ENCODE peak calls at places on chromosomes 5 and 9, in five cellular contexts. E, Q, V, H and K are unnamed samples.

GRCh38 chr9:117414220-117414905 is 494 bp downstream of the ASTN2 start:
- DNase-seq in E (no peak), Q (peak; percentile 53), V (no peak), H (peak; percentile 15), K (no peak)

GRCh38 chr5:144135113-144135762 is 35.2 kb downstream of the YIPF5 start:
- DNase-seq in E (no peak), Q (no peak), V (no peak), H (no peak), K (no peak)

GRCh38 chr5:25851301-25851700 is 1187.1 kb downstream of the CDH9 start:
- DNase-seq in E (no peak), Q (no peak), V (no peak), H (no peak), K (no peak)

GRCh38 chr9:87138128-87139040 is 191.1 kb upstream of the GAS1 start:
- DNase-seq in E (no peak), Q (no peak), V (no peak), H (no peak), K (no peak)

GRCh38 chr9:69943146-69943545 is 100.5 kb upstream of the MAMDC2 start:
- DNase-seq in E (no peak), Q (no peak), V (no peak), H (no peak), K (no peak)

GRCh38 chr9:135980926-135981630 is 19.9 kb upstream of the UBAC1 start:
- DNase-seq in E (no peak), Q (no peak), V (no peak), H (no peak), K (no peak)

GRCh38 chr9:107735821-107736220 is 246.3 kb upstream of the KLF4 start:
- DNase-seq in E (no peak), Q (no peak), V (no peak), H (no peak), K (no peak)

GRCh38 chr5:98588225-98588624 is 185.2 kb upstream of the RGMB start:
- DNase-seq in E (no peak), Q (no peak), V (no peak), H (peak; percentile 11), K (no peak)

GRCh38 chr5:10457682-10458574 is 16.2 kb downstream of the ROPN1L start:
- DNase-seq in E (no peak), Q (no peak), V (no peak), H (no peak), K (no peak)

GRCh38 chr5:139470821-139471300 is at the start of gene SMIM33:
- DNase-seq in E (no peak), Q (no peak), V (no peak), H (no peak), K (no peak)

GRCh38 chr5:135843571-135844337 is 9.3 kb downstream of the SLC25A48 start:
- DNase-seq in E (no peak), Q (peak; percentile 16), V (no peak), H (no peak), K (no peak)

GRCh38 chr5:178078197-178078995 is 34.9 kb upstream of the N4BP3 start:
- DNase-seq in E (no peak), Q (no peak), V (peak; percentile 85), H (peak; percentile 93), K (peak; percentile 77)

GRCh38 chr5:171579849-171580505 is 160.5 kb downstream of the FGF18 start:
- DNase-seq in E (no peak), Q (no peak), V (no peak), H (no peak), K (no peak)

GRCh38 chr5:119048246-119048645 is 22.6 kb upstream of the DMXL1 start:
- DNase-seq in E (no peak), Q (no peak), V (no peak), H (no peak), K (no peak)

GRCh38 chr9:134910146-134910545 is 7.6 kb downstream of the FCN1 start:
- DNase-seq in E (no peak), Q (no peak), V (no peak), H (no peak), K (no peak)

GRCh38 chr9:96027271-96028131 is 152.0 kb downstream of the ERCC6L2 start:
- DNase-seq in E (no peak), Q (no peak), V (no peak), H (no peak), K (no peak)

GRCh38 chr9:94874316-94874715 is 147.8 kb downstream of the AOPEP start:
- DNase-seq in E (no peak), Q (no peak), V (no peak), H (peak; percentile 59), K (peak; percentile 86)

GRCh38 chr5:124451721-124452383 is 294.6 kb downstream of the ZNF608 start:
- DNase-seq in E (no peak), Q (no peak), V (no peak), H (no peak), K (no peak)

GRCh38 chr5:153802419-153802818 is 236.3 kb downstream of the FAM114A2 start:
- DNase-seq in E (no peak), Q (no peak), V (no peak), H (no peak), K (no peak)

GRCh38 chr9:35566417-35566816 is 38.6 kb upstream of the TESK1 start:
- DNase-seq in E (no peak), Q (no peak), V (no peak), H (peak; percentile 81), K (peak; percentile 53)

GRCh38 chr5:157563373-157564148 is 12.0 kb downstream of the ADAM19 start:
- DNase-seq in E (no peak), Q (no peak), V (peak; percentile 54), H (peak; percentile 91), K (no peak)

GRCh38 chr5:9861664-9862256 is 231.6 kb upstream of the TAS2R1 start:
- DNase-seq in E (no peak), Q (no peak), V (no peak), H (peak; percentile 74), K (no peak)

GRCh38 chr5:35803221-35803651 is 53.5 kb upstream of the IL7R start:
- DNase-seq in E (no peak), Q (peak; percentile 25), V (peak; percentile 29), H (peak; percentile 90), K (peak; percentile 49)

GRCh38 chr5:168579987-168580508 is 880 bp upstream of the PANK3 start:
- DNase-seq in E (no peak), Q (no peak), V (no peak), H (no peak), K (no peak)

GRCh38 chr5:142059304-142059940 is 46.6 kb upstream of the GNPDA1 start:
- DNase-seq in E (no peak), Q (peak; percentile 69), V (no peak), H (peak; percentile 37), K (peak; percentile 44)

GRCh38 chr5:159877894-159878448 is 38.3 kb upstream of the ADRA1B start:
- DNase-seq in E (no peak), Q (peak; percentile 10), V (no peak), H (no peak), K (no peak)

GRCh38 chr9:93684161-93684765 is 107.9 kb downstream of the PHF2 start:
- DNase-seq in E (no peak), Q (no peak), V (no peak), H (no peak), K (no peak)

GRCh38 chr5:79800979-79801827 is 111.6 kb downstream of the CMYA5 start:
- DNase-seq in E (no peak), Q (no peak), V (no peak), H (no peak), K (no peak)

GRCh38 chr5:179817071-179817840 is 3.4 kb upstream of the SQSTM1 start:
- DNase-seq in E (no peak), Q (no peak), V (no peak), H (no peak), K (no peak)

GRCh38 chr9:132166599-132166998 is 4.7 kb downstream of the NTNG2 start:
- DNase-seq in E (no peak), Q (no peak), V (no peak), H (no peak), K (no peak)

GRCh38 chr5:1658665-1659064 is 134.9 kb upstream of the LPCAT1 start:
- DNase-seq in E (no peak), Q (no peak), V (no peak), H (no peak), K (no peak)

GRCh38 chr5:134006119-134006514 is 1.3 kb upstream of the VDAC1 start:
- DNase-seq in E (no peak), Q (no peak), V (no peak), H (no peak), K (no peak)

GRCh38 chr9:135609366-135609955 is 29.9 kb downstream of the GLT6D1 start:
- DNase-seq in E (no peak), Q (no peak), V (no peak), H (no peak), K (no peak)